ENCODE peak calls at places on chromosomes 12 and 14, in six cellular contexts. One of them, this sample, is unnamed.
A peak's percentile ranks its signal among the peaks of the same experiment; 100 is the strongest.

GRCh38 chr12:22935090-22935489 is 310.1 kb downstream of the ETNK1 start:
- DNase-seq in neural progenitor cell: no peak
- DNase-seq in WERI-Rb-1: no peak
- DNase-seq in breast epithelium: no peak
- DNase-seq in CD8-positive, alpha-beta T cell: no peak
- DNase-seq in left ventricle myocardium inferior: peak; percentile 21
- DNase-seq in this sample: no peak

GRCh38 chr12:14281539-14281938 is 83.9 kb upstream of the ATF7IP start:
- DNase-seq in neural progenitor cell: no peak
- DNase-seq in WERI-Rb-1: no peak
- DNase-seq in breast epithelium: no peak
- DNase-seq in CD8-positive, alpha-beta T cell: no peak
- DNase-seq in left ventricle myocardium inferior: no peak
- DNase-seq in this sample: no peak

GRCh38 chr12:67921286-67921685 is 68.0 kb upstream of the IFNG-AS1 start:
- DNase-seq in neural progenitor cell: no peak
- DNase-seq in WERI-Rb-1: no peak
- DNase-seq in breast epithelium: no peak
- DNase-seq in CD8-positive, alpha-beta T cell: no peak
- DNase-seq in left ventricle myocardium inferior: no peak
- DNase-seq in this sample: no peak

GRCh38 chr12:20950248-20950647 is 139.7 kb downstream of the SLCO1B3 start:
- DNase-seq in neural progenitor cell: peak; percentile 21
- DNase-seq in WERI-Rb-1: no peak
- DNase-seq in breast epithelium: no peak
- DNase-seq in CD8-positive, alpha-beta T cell: no peak
- DNase-seq in left ventricle myocardium inferior: no peak
- DNase-seq in this sample: no peak

GRCh38 chr12:120169946-120170345 is 24.6 kb downstream of the GCN1 start:
- DNase-seq in neural progenitor cell: no peak
- DNase-seq in WERI-Rb-1: no peak
- DNase-seq in breast epithelium: no peak
- DNase-seq in CD8-positive, alpha-beta T cell: no peak
- DNase-seq in left ventricle myocardium inferior: no peak
- DNase-seq in this sample: no peak

GRCh38 chr14:89330236-89331002 is 86.6 kb downstream of the FOXN3 start:
- DNase-seq in neural progenitor cell: no peak
- DNase-seq in WERI-Rb-1: no peak
- DNase-seq in breast epithelium: no peak
- DNase-seq in CD8-positive, alpha-beta T cell: no peak
- DNase-seq in left ventricle myocardium inferior: peak; percentile 33
- DNase-seq in this sample: peak; percentile 78

GRCh38 chr12:31245822-31246469 is 80.0 kb downstream of the SINHCAF start:
- DNase-seq in neural progenitor cell: peak; percentile 60
- DNase-seq in WERI-Rb-1: no peak
- DNase-seq in breast epithelium: no peak
- DNase-seq in CD8-positive, alpha-beta T cell: no peak
- DNase-seq in left ventricle myocardium inferior: no peak
- DNase-seq in this sample: no peak

GRCh38 chr12:92539966-92540791 is 162.6 kb upstream of the PLEKHG7 start:
- DNase-seq in neural progenitor cell: peak; percentile 73
- DNase-seq in WERI-Rb-1: no peak
- DNase-seq in breast epithelium: no peak
- DNase-seq in CD8-positive, alpha-beta T cell: no peak
- DNase-seq in left ventricle myocardium inferior: peak; percentile 27
- DNase-seq in this sample: no peak

GRCh38 chr14:81276699-81277069 is 55.9 kb upstream of the GTF2A1 start:
- DNase-seq in neural progenitor cell: no peak
- DNase-seq in WERI-Rb-1: no peak
- DNase-seq in breast epithelium: no peak
- DNase-seq in CD8-positive, alpha-beta T cell: no peak
- DNase-seq in left ventricle myocardium inferior: no peak
- DNase-seq in this sample: no peak

DNA sequence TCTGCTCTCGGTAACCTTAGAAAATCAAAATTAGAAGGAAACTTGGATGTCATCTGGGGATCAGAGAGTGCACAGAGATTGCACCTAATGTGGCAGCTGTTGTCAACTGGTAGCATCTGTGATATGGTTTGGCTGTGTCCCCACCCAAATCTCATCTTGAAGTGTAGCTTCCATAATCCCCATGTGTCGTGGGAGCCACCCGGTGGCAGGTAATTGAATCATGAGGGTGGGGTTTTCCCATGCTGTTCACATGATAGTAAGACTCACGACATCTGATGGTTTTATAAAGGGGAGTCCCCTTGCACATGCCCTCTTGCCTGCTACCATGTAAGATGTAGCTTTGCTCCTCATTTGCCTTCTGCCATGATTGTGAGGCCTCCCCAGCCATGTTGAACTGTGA is 127.7 kb upstream of the SRRM4 start:
- DNase-seq in neural progenitor cell: peak; percentile 25
- DNase-seq in WERI-Rb-1: peak; percentile 60
- DNase-seq in breast epithelium: no peak
- DNase-seq in CD8-positive, alpha-beta T cell: no peak
- DNase-seq in left ventricle myocardium inferior: no peak
- DNase-seq in this sample: no peak
- TF ChIP-seq CTCF in neural progenitor cell: peak; percentile 34
- TF ChIP-seq CTCF in WERI-Rb-1: peak; percentile 41
- TF ChIP-seq CTCF in breast epithelium: no peak
- TF ChIP-seq CTCF in CD8-positive, alpha-beta T cell: no peak
- TF ChIP-seq CTCF in left ventricle myocardium inferior: peak; percentile 31
- TF ChIP-seq CTCF in this sample: no peak

GRCh38 chr14:105025429-105025828 is 4.5 kb upstream of the CDCA4 start:
- DNase-seq in neural progenitor cell: no peak
- DNase-seq in WERI-Rb-1: no peak
- DNase-seq in breast epithelium: no peak
- DNase-seq in CD8-positive, alpha-beta T cell: no peak
- DNase-seq in left ventricle myocardium inferior: no peak
- DNase-seq in this sample: no peak

GRCh38 chr14:105029402-105029801 is 8.5 kb upstream of the CDCA4 start:
- DNase-seq in neural progenitor cell: no peak
- DNase-seq in WERI-Rb-1: no peak
- DNase-seq in breast epithelium: no peak
- DNase-seq in CD8-positive, alpha-beta T cell: no peak
- DNase-seq in left ventricle myocardium inferior: no peak
- DNase-seq in this sample: no peak

GRCh38 chr14:105026033-105026785 is 5.3 kb upstream of the CDCA4 start:
- DNase-seq in neural progenitor cell: no peak
- DNase-seq in WERI-Rb-1: no peak
- DNase-seq in breast epithelium: no peak
- DNase-seq in CD8-positive, alpha-beta T cell: no peak
- DNase-seq in left ventricle myocardium inferior: no peak
- DNase-seq in this sample: no peak

GRCh38 chr14:105028251-105028927 is 7.5 kb upstream of the CDCA4 start:
- DNase-seq in neural progenitor cell: no peak
- DNase-seq in WERI-Rb-1: no peak
- DNase-seq in breast epithelium: peak; percentile 39
- DNase-seq in CD8-positive, alpha-beta T cell: no peak
- DNase-seq in left ventricle myocardium inferior: no peak
- DNase-seq in this sample: no peak

GRCh38 chr14:105026789-105027563 is 6.1 kb upstream of the CDCA4 start:
- DNase-seq in neural progenitor cell: no peak
- DNase-seq in WERI-Rb-1: no peak
- DNase-seq in breast epithelium: no peak
- DNase-seq in CD8-positive, alpha-beta T cell: no peak
- DNase-seq in left ventricle myocardium inferior: no peak
- DNase-seq in this sample: no peak
- H3K4me3 ChIP-seq in neural progenitor cell: no peak overlapping the region
- H3K4me3 ChIP-seq in WERI-Rb-1: no peak overlapping the region
- H3K4me3 ChIP-seq in breast epithelium: no peak overlapping the region
- H3K4me3 ChIP-seq in CD8-positive, alpha-beta T cell: no peak overlapping the region
- H3K4me3 ChIP-seq in left ventricle myocardium inferior: no peak overlapping the region
- H3K4me3 ChIP-seq in this sample: no peak overlapping the region

GRCh38 chr12:70507442-70507841 is 129.8 kb downstream of the PTPRB start:
- DNase-seq in neural progenitor cell: no peak
- DNase-seq in WERI-Rb-1: no peak
- DNase-seq in breast epithelium: no peak
- DNase-seq in CD8-positive, alpha-beta T cell: no peak
- DNase-seq in left ventricle myocardium inferior: no peak
- DNase-seq in this sample: no peak

GRCh38 chr12:70513441-70513840 is 123.8 kb downstream of the PTPRB start:
- DNase-seq in neural progenitor cell: no peak
- DNase-seq in WERI-Rb-1: no peak
- DNase-seq in breast epithelium: no peak
- DNase-seq in CD8-positive, alpha-beta T cell: no peak
- DNase-seq in left ventricle myocardium inferior: no peak
- DNase-seq in this sample: no peak

GRCh38 chr12:70508178-70508577 is 129.1 kb downstream of the PTPRB start:
- DNase-seq in neural progenitor cell: no peak
- DNase-seq in WERI-Rb-1: no peak
- DNase-seq in breast epithelium: no peak
- DNase-seq in CD8-positive, alpha-beta T cell: no peak
- DNase-seq in left ventricle myocardium inferior: no peak
- DNase-seq in this sample: no peak
- H3K27ac ChIP-seq in neural progenitor cell: no peak overlapping the region
- H3K27ac ChIP-seq in WERI-Rb-1: no peak overlapping the region
- H3K27ac ChIP-seq in breast epithelium: no peak overlapping the region
- H3K27ac ChIP-seq in CD8-positive, alpha-beta T cell: no peak overlapping the region
- H3K27ac ChIP-seq in left ventricle myocardium inferior: no peak overlapping the region
- H3K27ac ChIP-seq in this sample: no peak overlapping the region

DNA sequence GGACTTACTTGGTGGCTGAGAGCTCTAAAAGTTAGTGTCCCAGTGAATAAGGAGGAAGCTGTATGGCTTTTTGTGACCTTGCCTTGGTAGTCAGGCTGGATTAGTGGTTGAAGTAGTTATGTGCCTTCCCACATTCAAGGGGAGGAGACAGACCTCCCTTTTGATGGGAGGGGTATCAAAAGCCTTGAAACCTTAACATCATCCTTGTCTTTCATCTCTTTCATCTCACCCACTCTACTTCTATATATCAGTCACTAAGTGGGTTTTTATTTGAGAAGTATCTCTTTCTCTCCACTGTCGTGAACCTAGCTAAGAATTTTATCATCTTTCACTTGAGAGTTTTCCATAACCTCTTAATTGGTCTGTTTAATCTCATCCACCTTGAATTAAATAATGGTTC is 15.7 kb downstream of the NUBPL start:
- DNase-seq in neural progenitor cell: no peak
- DNase-seq in WERI-Rb-1: no peak
- DNase-seq in breast epithelium: no peak
- DNase-seq in CD8-positive, alpha-beta T cell: no peak
- DNase-seq in left ventricle myocardium inferior: no peak
- DNase-seq in this sample: no peak
- TF ChIP-seq CTCF in neural progenitor cell: no peak
- TF ChIP-seq CTCF in WERI-Rb-1: no peak
- TF ChIP-seq CTCF in breast epithelium: no peak
- TF ChIP-seq CTCF in CD8-positive, alpha-beta T cell: no peak
- TF ChIP-seq CTCF in left ventricle myocardium inferior: no peak
- TF ChIP-seq CTCF in this sample: no peak

GRCh38 chr12:54054442-54055332 is 1.1 kb downstream of the HOXC4 start:
- DNase-seq in neural progenitor cell: no peak
- DNase-seq in WERI-Rb-1: no peak
- DNase-seq in breast epithelium: no peak
- DNase-seq in CD8-positive, alpha-beta T cell: no peak
- DNase-seq in left ventricle myocardium inferior: no peak
- DNase-seq in this sample: no peak
- H3K4me3 ChIP-seq in neural progenitor cell: no peak overlapping the region
- H3K4me3 ChIP-seq in WERI-Rb-1: peak overlapping the region; percentile 90
- H3K4me3 ChIP-seq in breast epithelium: peak overlapping the region; percentile 17
- H3K4me3 ChIP-seq in CD8-positive, alpha-beta T cell: no peak overlapping the region
- H3K4me3 ChIP-seq in left ventricle myocardium inferior: peak overlapping the region; percentile 58
- H3K4me3 ChIP-seq in this sample: peak overlapping the region; percentile 32